ENCODE peak calls at places on chromosomes 12 and 14, in five cellular contexts. One of them, this sample, is unnamed.

GRCh38 chr12:85182699-85183098 is 97.3 kb upstream of the ALX1 start:
- DNase-seq in breast epithelium: no peak
- DNase-seq in sigmoid colon: no peak
- DNase-seq in prostate gland: no peak
- DNase-seq in transverse colon: no peak
- DNase-seq in this sample: no peak

GRCh38 chr14:53338192-53338591 is 185.1 kb upstream of the DDHD1 start:
- DNase-seq in breast epithelium: no peak
- DNase-seq in sigmoid colon: no peak
- DNase-seq in prostate gland: no peak
- DNase-seq in transverse colon: no peak
- DNase-seq in this sample: no peak

GRCh38 chr12:92439397-92439779 is 263.4 kb upstream of the PLEKHG7 start:
- DNase-seq in breast epithelium: peak
- DNase-seq in sigmoid colon: no peak
- DNase-seq in prostate gland: peak
- DNase-seq in transverse colon: no peak
- DNase-seq in this sample: no peak

GRCh38 chr14:90616313-90616712 is 199.9 kb downstream of the TTC7B start:
- DNase-seq in breast epithelium: no peak
- DNase-seq in sigmoid colon: peak
- DNase-seq in prostate gland: no peak
- DNase-seq in transverse colon: no peak
- DNase-seq in this sample: no peak

GRCh38 chr12:58668831-58669230 is 251.5 kb downstream of the LRIG3 start:
- DNase-seq in breast epithelium: no peak
- DNase-seq in sigmoid colon: no peak
- DNase-seq in prostate gland: no peak
- DNase-seq in transverse colon: no peak
- DNase-seq in this sample: no peak

GRCh38 chr12:113940357-113940756 is 25.8 kb downstream of the RBM19 start:
- DNase-seq in breast epithelium: no peak
- DNase-seq in sigmoid colon: no peak
- DNase-seq in prostate gland: no peak
- DNase-seq in transverse colon: no peak
- DNase-seq in this sample: no peak

GRCh38 chr12:86660488-86661171 is 404.4 kb upstream of the MGAT4C start:
- DNase-seq in breast epithelium: no peak
- DNase-seq in sigmoid colon: no peak
- DNase-seq in prostate gland: no peak
- DNase-seq in transverse colon: no peak
- DNase-seq in this sample: no peak

GRCh38 chr12:96255077-96255476 is 60.9 kb downstream of the ELK3 start:
- DNase-seq in breast epithelium: no peak
- DNase-seq in sigmoid colon: peak
- DNase-seq in prostate gland: no peak
- DNase-seq in transverse colon: peak
- DNase-seq in this sample: no peak

GRCh38 chr12:80226576-80226975 is 127.2 kb downstream of the OTOGL start:
- DNase-seq in breast epithelium: no peak
- DNase-seq in sigmoid colon: no peak
- DNase-seq in prostate gland: no peak
- DNase-seq in transverse colon: no peak
- DNase-seq in this sample: no peak

GRCh38 chr14:37237094-37237493 is 39.4 kb downstream of the MIPOL1 start:
- DNase-seq in breast epithelium: no peak
- DNase-seq in sigmoid colon: no peak
- DNase-seq in prostate gland: no peak
- DNase-seq in transverse colon: no peak
- DNase-seq in this sample: no peak

GRCh38 chr12:103632554-103633216 is 45.6 kb downstream of the STAB2 start:
- DNase-seq in breast epithelium: peak
- DNase-seq in sigmoid colon: no peak
- DNase-seq in prostate gland: peak
- DNase-seq in transverse colon: peak
- DNase-seq in this sample: peak

GRCh38 chr12:123269980-123270379 is 1.7 kb downstream of the CDK2AP1 start:
- DNase-seq in breast epithelium: no peak
- DNase-seq in sigmoid colon: no peak
- DNase-seq in prostate gland: no peak
- DNase-seq in transverse colon: no peak
- DNase-seq in this sample: no peak

GRCh38 chr12:96308881-96309280 is 91.4 kb downstream of the CDK17 start:
- DNase-seq in breast epithelium: no peak
- DNase-seq in sigmoid colon: no peak
- DNase-seq in prostate gland: no peak
- DNase-seq in transverse colon: no peak
- DNase-seq in this sample: no peak

GRCh38 chr14:96938946-96939345 is 141.8 kb downstream of the VRK1 start:
- DNase-seq in breast epithelium: no peak
- DNase-seq in sigmoid colon: no peak
- DNase-seq in prostate gland: no peak
- DNase-seq in transverse colon: no peak
- DNase-seq in this sample: no peak

GRCh38 chr12:108394196-108394595 is 55.1 kb upstream of the CMKLR1 start:
- DNase-seq in breast epithelium: no peak
- DNase-seq in sigmoid colon: peak
- DNase-seq in prostate gland: no peak
- DNase-seq in transverse colon: no peak
- DNase-seq in this sample: no peak

DNA sequence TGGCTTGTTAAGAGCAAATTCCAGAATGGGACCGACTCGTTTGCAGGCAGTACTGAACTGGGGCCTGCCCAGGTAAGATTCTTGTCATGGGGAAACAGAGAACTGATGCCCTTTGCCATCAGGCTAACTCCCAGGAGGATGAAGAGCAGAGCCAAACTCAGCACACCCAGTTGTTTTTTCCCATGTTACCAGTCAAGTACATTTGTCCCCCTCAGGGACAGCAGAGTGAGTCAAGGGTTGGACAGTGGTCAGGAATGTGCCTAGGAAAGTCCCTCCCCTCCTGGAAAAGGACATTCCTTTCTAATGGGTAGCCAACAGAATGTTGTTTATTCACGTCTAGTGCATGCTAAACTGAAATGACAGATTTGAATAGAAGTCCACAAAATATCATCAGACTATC is 1.6 kb downstream of the ART4 start:
- DNase-seq in breast epithelium: peak
- DNase-seq in sigmoid colon: peak
- DNase-seq in prostate gland: peak
- DNase-seq in transverse colon: peak
- DNase-seq in this sample: no peak
- TF ChIP-seq POLR2AphosphoS5 in breast epithelium: no peak
- TF ChIP-seq POLR2AphosphoS5 in sigmoid colon: peak
- TF ChIP-seq POLR2AphosphoS5 in prostate gland: peak
- TF ChIP-seq POLR2AphosphoS5 in transverse colon: peak
- TF ChIP-seq POLR2AphosphoS5 in this sample: peak

DNA sequence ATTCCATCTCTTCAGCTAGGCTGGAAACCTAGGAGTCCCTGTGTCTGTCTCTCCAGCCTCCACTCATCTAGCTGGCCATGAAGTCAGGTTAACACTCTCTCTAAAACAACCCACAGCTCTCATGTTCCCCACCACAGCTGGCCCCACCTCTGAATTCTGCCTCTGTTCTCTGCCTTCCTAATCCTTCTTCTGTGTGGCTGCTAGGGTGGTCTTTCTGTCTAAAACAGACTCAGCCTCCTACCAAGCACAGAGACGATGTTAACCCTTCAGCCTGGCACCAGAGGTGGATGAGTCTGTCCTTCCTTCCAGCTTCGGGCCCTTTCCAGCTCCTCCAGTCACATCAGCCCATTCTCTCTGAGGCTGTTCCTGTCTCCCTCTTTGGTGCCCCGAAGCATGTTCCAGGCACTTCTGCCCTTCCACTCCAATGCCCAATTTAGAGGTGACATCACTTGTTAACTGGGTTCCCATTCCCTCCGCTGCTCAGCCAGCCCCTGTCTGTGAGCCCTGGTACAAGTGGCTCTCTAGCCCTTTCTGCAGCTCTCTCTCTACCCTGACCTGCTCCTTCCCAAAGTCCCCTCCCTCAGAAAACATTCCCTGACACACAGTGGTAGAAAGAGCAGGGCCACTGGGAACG is 9.1 kb downstream of the FIGNL2 start:
- DNase-seq in breast epithelium: no peak
- DNase-seq in sigmoid colon: no peak
- DNase-seq in prostate gland: no peak
- DNase-seq in transverse colon: no peak
- DNase-seq in this sample: no peak
- TF ChIP-seq POLR2AphosphoS5 in breast epithelium: no peak
- TF ChIP-seq POLR2AphosphoS5 in sigmoid colon: no peak
- TF ChIP-seq POLR2AphosphoS5 in prostate gland: no peak
- TF ChIP-seq POLR2AphosphoS5 in transverse colon: no peak
- TF ChIP-seq POLR2AphosphoS5 in this sample: no peak

GRCh38 chr12:1319215-1319614 is 275.2 kb downstream of the FBXL14 start:
- DNase-seq in breast epithelium: no peak
- DNase-seq in sigmoid colon: no peak
- DNase-seq in prostate gland: no peak
- DNase-seq in transverse colon: no peak
- DNase-seq in this sample: no peak
- TF ChIP-seq POLR2AphosphoS5 in breast epithelium: no peak
- TF ChIP-seq POLR2AphosphoS5 in sigmoid colon: no peak
- TF ChIP-seq POLR2AphosphoS5 in prostate gland: no peak
- TF ChIP-seq POLR2AphosphoS5 in transverse colon: no peak
- TF ChIP-seq POLR2AphosphoS5 in this sample: no peak

DNA sequence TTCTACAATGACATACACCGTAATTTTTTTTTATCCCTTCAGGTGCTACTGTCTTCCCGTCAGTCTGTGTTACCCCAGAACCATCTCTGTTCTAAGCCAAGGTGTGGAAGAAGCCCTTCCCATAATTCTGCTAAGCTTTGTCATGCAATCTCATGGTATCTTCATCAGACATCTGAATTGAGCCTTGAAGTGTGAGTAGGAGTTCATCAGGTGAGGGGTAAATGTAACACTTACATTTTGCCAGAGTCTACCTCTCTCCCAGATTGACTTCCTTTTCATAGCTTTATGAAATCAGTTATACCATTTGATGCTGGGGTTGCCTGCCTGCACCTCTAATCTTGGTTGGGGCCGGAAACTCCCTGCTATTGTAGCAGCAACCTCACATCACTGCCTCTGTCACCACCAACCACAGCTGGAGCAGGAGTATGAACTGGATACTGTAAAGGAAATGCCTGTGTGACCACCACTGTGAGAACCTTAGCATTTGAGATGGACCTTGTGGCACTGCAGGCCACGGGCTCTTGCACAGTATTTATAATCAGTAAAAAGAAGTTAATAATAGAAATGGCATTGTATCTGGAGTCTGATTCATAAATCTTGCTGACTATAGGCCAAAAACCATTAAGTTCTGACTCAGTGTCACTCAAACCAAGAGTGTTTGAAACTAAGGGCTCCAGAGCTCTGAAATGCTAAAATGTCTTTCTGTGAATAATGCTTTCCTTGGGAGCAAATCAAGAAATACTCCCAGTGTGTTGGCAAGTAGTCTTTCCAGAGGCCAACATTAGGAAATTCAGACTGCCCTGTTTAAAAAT is 58.6 kb upstream of the STK38L start:
- DNase-seq in breast epithelium: no peak
- DNase-seq in sigmoid colon: no peak
- DNase-seq in prostate gland: no peak
- DNase-seq in transverse colon: no peak
- DNase-seq in this sample: no peak
- TF ChIP-seq POLR2AphosphoS5 in breast epithelium: no peak
- TF ChIP-seq POLR2AphosphoS5 in sigmoid colon: no peak
- TF ChIP-seq POLR2AphosphoS5 in prostate gland: no peak
- TF ChIP-seq POLR2AphosphoS5 in transverse colon: no peak
- TF ChIP-seq POLR2AphosphoS5 in this sample: no peak

GRCh38 chr14:22689186-22689585 is 45.0 kb upstream of the OR6J1 start:
- DNase-seq in breast epithelium: no peak
- DNase-seq in sigmoid colon: no peak
- DNase-seq in prostate gland: no peak
- DNase-seq in transverse colon: no peak
- DNase-seq in this sample: no peak

GRCh38 chr14:22685467-22685866 is 41.3 kb upstream of the OR6J1 start:
- DNase-seq in breast epithelium: no peak
- DNase-seq in sigmoid colon: no peak
- DNase-seq in prostate gland: no peak
- DNase-seq in transverse colon: no peak
- DNase-seq in this sample: no peak

GRCh38 chr14:22692194-22692593 is 48.0 kb upstream of the OR6J1 start:
- DNase-seq in breast epithelium: no peak
- DNase-seq in sigmoid colon: no peak
- DNase-seq in prostate gland: no peak
- DNase-seq in transverse colon: no peak
- DNase-seq in this sample: no peak

GRCh38 chr14:22691171-22691570 is 47.0 kb upstream of the OR6J1 start:
- DNase-seq in breast epithelium: no peak
- DNase-seq in sigmoid colon: no peak
- DNase-seq in prostate gland: no peak
- DNase-seq in transverse colon: no peak
- DNase-seq in this sample: no peak
- TF ChIP-seq POLR2AphosphoS5 in breast epithelium: no peak
- TF ChIP-seq POLR2AphosphoS5 in sigmoid colon: no peak
- TF ChIP-seq POLR2AphosphoS5 in prostate gland: no peak
- TF ChIP-seq POLR2AphosphoS5 in transverse colon: no peak
- TF ChIP-seq POLR2AphosphoS5 in this sample: no peak

DNA sequence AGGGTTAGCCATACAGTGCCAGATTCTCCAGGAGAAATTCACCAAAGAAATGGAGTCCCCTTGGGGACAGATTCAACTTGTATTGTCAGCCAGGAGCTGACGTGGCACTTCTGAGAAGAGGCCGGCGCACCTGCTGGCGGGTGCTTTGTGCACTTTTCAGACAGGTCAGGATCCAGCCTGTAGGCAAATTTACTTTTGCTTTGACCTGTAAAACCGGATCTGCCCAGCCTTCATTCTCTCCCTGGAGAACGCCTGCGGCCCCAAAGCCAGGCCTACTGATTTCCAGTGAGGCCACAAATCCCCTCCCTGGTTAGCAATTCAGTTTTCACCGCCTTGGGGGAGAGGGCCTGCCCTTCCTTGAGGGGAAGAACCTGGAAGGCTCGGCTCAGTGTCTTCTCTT is 17.4 kb downstream of the P2RX4 start:
- DNase-seq in breast epithelium: peak
- DNase-seq in sigmoid colon: no peak
- DNase-seq in prostate gland: peak
- DNase-seq in transverse colon: peak
- DNase-seq in this sample: peak
- TF ChIP-seq POLR2AphosphoS5 in breast epithelium: peak
- TF ChIP-seq POLR2AphosphoS5 in sigmoid colon: no peak
- TF ChIP-seq POLR2AphosphoS5 in prostate gland: peak
- TF ChIP-seq POLR2AphosphoS5 in transverse colon: peak
- TF ChIP-seq POLR2AphosphoS5 in this sample: no peak